ENCODE peak calls at places on chromosomes 5 and 9, in five cellular contexts. E, U, O, M and I are unnamed samples.

GRCh38 chr5:84790406-84790805 is 405.7 kb upstream of the EDIL3 start:
- DNase-seq in E (no peak), O (no peak), M (no peak), U (no peak), I (no peak)

GRCh38 chr9:3827175-3827574 is 301.4 kb upstream of the RFX3 start:
- DNase-seq in M (no peak), E (peak; percentile 68), O (no peak), U (no peak), I (no peak)

GRCh38 chr9:114386361-114386885 is 1.4 kb downstream of the AKNA start:
- DNase-seq in U (no peak), O (no peak), E (no peak), M (no peak), I (no peak)

GRCh38 chr9:123795336-123795735 is 134.6 kb downstream of the DENND1A start:
- DNase-seq in E (no peak), U (no peak), O (no peak), M (no peak), I (no peak)

GRCh38 chr5:55766408-55766807 is 28.5 kb downstream of the DDX4 start:
- DNase-seq in M (no peak), E (no peak), O (no peak), U (no peak), I (no peak)

GRCh38 chr5:153400931-153401330 is 89.5 kb upstream of the GRIA1 start:
- DNase-seq in U (no peak), E (no peak), O (no peak), M (no peak), I (no peak)

GRCh38 chr9:134620751-134621557 is 20.6 kb upstream of the COL5A1 start:
- DNase-seq in O (peak; percentile 3), U (peak; percentile 77), M (no peak), E (no peak), I (no peak)

GRCh38 chr5:3833566-3833965 is 237.9 kb downstream of the IRX1 start:
- DNase-seq in M (no peak), O (no peak), E (no peak), U (no peak), I (no peak)

GRCh38 chr5:107671742-107672211 is 1.0 kb upstream of the EFNA5 start:
- DNase-seq in M (no peak), E (no peak), O (no peak), U (no peak), I (peak; percentile 75)

GRCh38 chr5:73625314-73625904 is 587 bp upstream of the ARHGEF28 start:
- DNase-seq in O (no peak), E (no peak), U (no peak), M (no peak), I (no peak)

GRCh38 chr9:96344458-96345180 is 38.9 kb downstream of the SLC35D2 start:
- DNase-seq in M (no peak), O (no peak), E (no peak), U (no peak), I (peak; percentile 95)

GRCh38 chr9:34343090-34343489 is 13.7 kb downstream of the NUDT2 start:
- DNase-seq in U (no peak), O (no peak), E (no peak), M (no peak), I (no peak)

GRCh38 chr5:126852104-126852531 is 75.2 kb downstream of the LMNB1 start:
- DNase-seq in M (peak; percentile 72), U (no peak), O (no peak), E (no peak), I (no peak)

GRCh38 chr9:133759146-133759900 is 21.2 kb upstream of the SARDH start:
- DNase-seq in M (no peak), U (peak; percentile 76), O (peak; percentile 12), E (no peak), I (no peak)

GRCh38 chr5:67976812-67977455 is 238.6 kb upstream of the PIK3R1 start:
- DNase-seq in M (no peak), O (no peak), E (no peak), U (no peak), I (no peak)

GRCh38 chr9:131732636-131733340 is 7.1 kb downstream of the RAPGEF1 start:
- DNase-seq in U (no peak), E (no peak), O (peak; percentile 82), M (peak; percentile 60), I (no peak)

GRCh38 chr9:35746583-35746982 is 2.4 kb downstream of the GBA2 start:
- DNase-seq in M (no peak), E (no peak), U (no peak), O (no peak), I (no peak)

GRCh38 chr9:97529363-97530076 is 28.1 kb downstream of the TMOD1 start:
- DNase-seq in M (no peak), O (peak; percentile 63), E (no peak), U (no peak), I (peak; percentile 86)

GRCh38 chr5:112923148-112923917 is 1.3 kb upstream of the REEP5 start:
- DNase-seq in M (peak; percentile 72), O (peak; percentile 77), E (no peak), U (no peak), I (no peak)

GRCh38 chr5:112885001-112885400 is 23.9 kb downstream of the SRP19 start:
- DNase-seq in O (no peak), U (no peak), M (no peak), E (peak; percentile 59), I (no peak)

GRCh38 chr5:158431369-158432029 is 572.6 kb upstream of the CLINT1 start:
- DNase-seq in E (no peak), M (peak; percentile 21), O (no peak), U (no peak), I (no peak)